ENCODE peak calls at places on chromosomes 3 and 15, in five cellular contexts. F is small intestine; A is effector memory CD4-positive, alpha-beta T cell; Z is Peyer's patch; I is thoracic aorta. Y is an unnamed sample.

GRCh38 chr3:187662848-187663407 is 7.3 kb downstream of the SST start:
- DNase-seq in I (no peak), A (no peak), F (no peak), Z (no peak), Y (no peak)

GRCh38 chr15:25832158-25832557 is 31.0 kb downstream of the ATP10A start:
- DNase-seq in F (no peak), Z (no peak), A (no peak), I (no peak), Y (no peak)

GRCh38 chr15:71093089-71094024 is 21.9 kb upstream of the THSD4 start:
- DNase-seq in I (no peak), F (peak; percentile 75), A (no peak), Z (peak; percentile 78), Y (no peak)

GRCh38 chr15:31977812-31978662 is 52.3 kb upstream of the CHRNA7 start:
- DNase-seq in Z (peak; percentile 78), A (no peak), F (peak; percentile 48), I (no peak), Y (peak; percentile 45)

GRCh38 chr3:106247902-106248684 is 379.3 kb upstream of the CBLB start:
- DNase-seq in I (no peak), F (no peak), A (no peak), Z (no peak), Y (no peak)

GRCh38 chr15:36109943-36110658 is 469.3 kb upstream of the CDIN1 start:
- DNase-seq in A (no peak), Z (no peak), I (no peak), F (no peak), Y (no peak)

GRCh38 chr15:65101891-65102708 is 12.9 kb downstream of the UBAP1L start:
- DNase-seq in F (no peak), Z (no peak), A (no peak), I (no peak), Y (no peak)

GRCh38 chr3:55647086-55647485 is 160.0 kb upstream of the WNT5A start:
- DNase-seq in A (no peak), Z (no peak), I (no peak), F (no peak), Y (no peak)

GRCh38 chr3:182568206-182568605 is 225.1 kb upstream of the ATP11B start:
- DNase-seq in Z (no peak), I (no peak), F (no peak), A (no peak), Y (no peak)

GRCh38 chr15:33831646-33832045 is 136.7 kb upstream of the CHRM5 start:
- DNase-seq in I (no peak), Z (no peak), F (no peak), A (no peak), Y (no peak)

GRCh38 chr3:102415553-102415952 is 19.3 kb upstream of the ZPLD1 start:
- DNase-seq in Z (no peak), A (no peak), F (peak; percentile 26), I (no peak), Y (no peak)

GRCh38 chr15:68924866-68925599 is 5.3 kb upstream of the SPESP1 start:
- DNase-seq in F (peak; percentile 71), A (peak; percentile 2), I (no peak), Z (peak; percentile 77), Y (peak; percentile 61)

GRCh38 chr3:195064300-195064931 is 206.5 kb downstream of the XXYLT1 start:
- DNase-seq in A (no peak), F (no peak), Z (no peak), I (no peak), Y (no peak)

GRCh38 chr15:66390670-66391069 is 4.0 kb downstream of the MAP2K1 start:
- DNase-seq in Z (peak; percentile 68), F (peak; percentile 52), I (no peak), A (no peak), Y (peak; percentile 33)

GRCh38 chr3:129542747-129543146 is 228 bp upstream of the H1-8 start:
- DNase-seq in Z (no peak), F (no peak), A (no peak), I (no peak), Y (no peak)

GRCh38 chr15:69729167-69729748 is 276.6 kb downstream of the RPLP1 start:
- DNase-seq in A (peak; percentile 47), F (peak; percentile 53), I (no peak), Z (peak; percentile 87), Y (peak; percentile 59)

GRCh38 chr3:58009749-58010535 is 1.7 kb downstream of the FLNB start:
- DNase-seq in F (peak; percentile 96), I (no peak), Z (peak; percentile 86), A (no peak), Y (no peak)

GRCh38 chr3:98005438-98005837 is 29.7 kb downstream of the GABRR3 start:
- DNase-seq in A (no peak), I (no peak), Z (no peak), F (no peak), Y (no peak)

GRCh38 chr15:77409259-77410156 is 10.4 kb downstream of the PEAK1 start:
- DNase-seq in F (peak; percentile 25), I (no peak), A (no peak), Z (no peak), Y (no peak)

GRCh38 chr15:47331796-47332480 is 385.4 kb upstream of the SEMA6D start:
- DNase-seq in Z (no peak), A (no peak), F (no peak), I (no peak), Y (no peak)

GRCh38 chr3:23928525-23928924 is 11.6 kb downstream of the RPL15 start:
- DNase-seq in A (no peak), I (no peak), Z (no peak), F (no peak), Y (no peak)

GRCh38 chr15:82021021-82021420 is 24.8 kb downstream of the MEX3B start:
- DNase-seq in A (no peak), I (no peak), F (no peak), Z (no peak), Y (no peak)

GRCh38 chr3:2514031-2514430 is 415.4 kb downstream of the CNTN4 start:
- DNase-seq in Z (no peak), I (no peak), F (no peak), A (no peak), Y (no peak)

GRCh38 chr3:57783186-57784088 is 27.3 kb downstream of the SLMAP start:
- DNase-seq in Z (no peak), I (no peak), F (no peak), A (no peak), Y (no peak)

GRCh38 chr3:194051554-194052175 is 84.3 kb upstream of the HES1 start:
- DNase-seq in I (no peak), F (peak; percentile 22), Z (no peak), A (no peak), Y (no peak)

GRCh38 chr3:158773845-158774542 is 27.9 kb upstream of the MFSD1 start:
- DNase-seq in Z (no peak), I (no peak), A (no peak), F (no peak), Y (no peak)

GRCh38 chr3:138348950-138349739 is 766 bp downstream of the MRAS start:
- DNase-seq in F (no peak), Z (no peak), I (no peak), A (no peak), Y (no peak)

GRCh38 chr3:172716476-172716875 is 5.6 kb upstream of the NCEH1 start:
- DNase-seq in Z (no peak), I (no peak), A (no peak), F (no peak), Y (no peak)

GRCh38 chr3:187989458-187990153 is 164.4 kb upstream of the LPP start:
- DNase-seq in Z (no peak), A (no peak), F (no peak), I (no peak), Y (no peak)

GRCh38 chr3:175692256-175692655 is 833.1 kb downstream of the NAALADL2 start:
- DNase-seq in F (no peak), A (no peak), Z (no peak), I (no peak), Y (no peak)

GRCh38 chr15:40338921-40339620 is 1.7 kb downstream of the CCDC9B start:
- DNase-seq in I (peak; percentile 38), A (no peak), F (no peak), Z (peak; percentile 53), Y (no peak)
- H3K4me1 ChIP-seq in I (peaks cover 98% of the 10 kb centered on the region), A (peaks cover 6% of the 10 kb centered on the region), F (peaks cover 11% of the 10 kb centered on the region), Z (peaks cover 95% of the 10 kb centered on the region), Y (peaks cover 13% of the 10 kb centered on the region)

DNA sequence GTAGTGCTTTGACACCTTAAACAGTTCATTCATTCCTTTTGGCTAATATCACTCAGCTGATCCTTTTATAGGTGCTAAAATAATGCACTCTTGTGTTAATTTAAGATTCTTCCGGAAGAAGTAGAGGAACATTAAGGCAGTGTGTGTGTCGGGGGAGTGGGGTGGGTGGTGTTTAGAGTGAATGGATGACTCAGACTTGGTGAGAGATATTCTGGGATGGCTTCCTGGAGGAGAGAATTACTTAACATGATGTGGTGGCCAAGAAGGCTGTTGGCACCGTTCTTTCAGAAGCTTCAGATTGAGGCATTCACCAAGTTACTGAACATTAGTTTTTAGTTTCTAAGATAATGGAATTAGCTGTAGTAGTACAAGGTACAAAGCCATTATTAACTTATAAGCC is 125.6 kb upstream of the ROPN1 start:
- DNase-seq in Z (no peak), F (no peak), A (no peak), I (peak; percentile 52), Y (no peak)
- H3K4me3 ChIP-seq in Z (no peak overlapping the region), F (no peak overlapping the region), A (no peak overlapping the region), I (no peak overlapping the region), Y (no peak overlapping the region)

DNA sequence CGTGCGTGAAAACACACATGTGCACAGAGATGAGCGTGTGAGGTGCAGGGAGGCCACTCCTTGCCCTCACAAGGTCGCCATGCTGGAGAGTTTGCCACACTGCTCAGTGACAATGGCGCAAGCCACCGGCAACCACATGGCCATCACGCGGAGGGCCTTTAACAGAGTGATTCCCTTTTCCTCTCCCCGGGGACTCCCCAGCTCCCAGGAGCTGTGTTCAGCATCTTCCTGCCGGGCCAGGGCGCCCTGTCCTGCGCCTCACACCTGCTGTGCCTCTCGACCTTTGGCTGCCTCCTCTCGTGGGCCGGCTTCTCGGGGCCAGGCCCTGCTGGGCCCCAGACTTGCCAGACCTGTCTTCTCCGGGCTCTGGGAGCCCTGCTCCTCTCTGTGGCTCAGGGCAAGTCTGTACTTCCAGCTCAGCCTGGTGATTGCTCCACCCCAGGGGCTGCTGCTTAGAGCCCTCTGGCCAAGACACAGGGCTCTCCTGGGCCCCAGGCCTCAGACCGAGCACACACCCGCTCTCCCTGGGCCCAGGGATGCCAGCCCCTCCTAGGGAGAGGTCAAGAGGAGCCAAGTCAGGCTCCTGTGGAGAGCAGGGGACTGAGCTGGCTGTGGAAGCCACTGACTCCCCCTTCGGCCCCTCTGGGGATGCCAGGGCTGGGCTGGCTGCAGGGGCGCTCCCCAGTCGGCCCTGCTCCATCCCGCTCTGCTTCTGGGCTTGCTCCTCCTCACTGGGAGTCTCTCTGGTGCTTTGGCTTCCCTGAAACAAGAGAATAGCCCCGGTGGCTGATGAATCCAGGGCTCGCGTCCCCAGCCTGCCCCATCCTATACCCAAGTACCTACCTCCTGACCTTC is 5.6 kb downstream of the CCDC9B start:
- DNase-seq in Z (peak; percentile 50), F (peak; percentile 44), A (no peak), I (no peak), Y (no peak)
- H3K4me1 ChIP-seq in Z (peaks cover 79% of the 10 kb centered on the region), F (peaks cover 9% of the 10 kb centered on the region), A (peaks cover 9% of the 10 kb centered on the region), I (peaks cover 94% of the 10 kb centered on the region), Y (peaks cover 15% of the 10 kb centered on the region)

GRCh38 chr3:11805716-11806115 is 41.0 kb downstream of the TAMM41 start:
- DNase-seq in F (no peak), A (no peak), I (no peak), Z (no peak), Y (no peak)

GRCh38 chr3:11810276-11810675 is 36.4 kb downstream of the TAMM41 start:
- DNase-seq in F (no peak), A (no peak), Z (no peak), I (no peak), Y (no peak)

GRCh38 chr3:11808231-11808630 is 38.5 kb downstream of the TAMM41 start:
- DNase-seq in I (no peak), A (no peak), F (no peak), Z (no peak), Y (no peak)

GRCh38 chr3:11803977-11804903 is 42.4 kb downstream of the TAMM41 start:
- DNase-seq in I (no peak), A (no peak), F (peak; percentile 66), Z (peak; percentile 60), Y (peak; percentile 41)

GRCh38 chr3:11807651-11808050 is 39.0 kb downstream of the TAMM41 start:
- DNase-seq in F (no peak), I (no peak), A (no peak), Z (no peak), Y (no peak)
- H3K4me3 ChIP-seq in F (no peak overlapping the region), I (no peak overlapping the region), A (no peak overlapping the region), Z (no peak overlapping the region), Y (no peak overlapping the region)

Y was measured in CD4-positive, alpha-beta memory T cell.